ENCODE peak calls at places on chromosomes 7 and 10, in six cellular contexts. One of them, this sample, is unnamed.

GRCh38 chr7:5375925-5376324 is 47.7 kb downstream of the TNRC18 start:
- DNase-seq in skeletal muscle cell: no peak
- DNase-seq in HTR-8/SVneo: no peak
- DNase-seq in left cardiac atrium: no peak
- DNase-seq in type B pancreatic cell: no peak
- DNase-seq in A172: no peak
- DNase-seq in this sample: no peak

GRCh38 chr7:77353407-77353721 is 62.8 kb downstream of the GSAP start:
- DNase-seq in skeletal muscle cell: no peak
- DNase-seq in HTR-8/SVneo: no peak
- DNase-seq in left cardiac atrium: no peak
- DNase-seq in type B pancreatic cell: no peak
- DNase-seq in A172: no peak
- DNase-seq in this sample: no peak

GRCh38 chr10:77530011-77530410 is 107.6 kb downstream of the KCNMA1 start:
- DNase-seq in skeletal muscle cell: no peak
- DNase-seq in HTR-8/SVneo: no peak
- DNase-seq in left cardiac atrium: no peak
- DNase-seq in type B pancreatic cell: no peak
- DNase-seq in A172: no peak
- DNase-seq in this sample: no peak

GRCh38 chr7:46772740-46773139 is 809.2 kb downstream of the TNS3 start:
- DNase-seq in skeletal muscle cell: peak
- DNase-seq in HTR-8/SVneo: no peak
- DNase-seq in left cardiac atrium: no peak
- DNase-seq in type B pancreatic cell: no peak
- DNase-seq in A172: no peak
- DNase-seq in this sample: no peak

GRCh38 chr10:70130878-70131559 is 1.6 kb downstream of the AIFM2 start:
- DNase-seq in skeletal muscle cell: peak
- DNase-seq in HTR-8/SVneo: no peak
- DNase-seq in left cardiac atrium: no peak
- DNase-seq in type B pancreatic cell: no peak
- DNase-seq in A172: peak
- DNase-seq in this sample: peak

GRCh38 chr7:64300641-64301405 is 12.9 kb upstream of the ZNF736 start:
- DNase-seq in skeletal muscle cell: no peak
- DNase-seq in HTR-8/SVneo: no peak
- DNase-seq in left cardiac atrium: no peak
- DNase-seq in type B pancreatic cell: peak
- DNase-seq in A172: no peak
- DNase-seq in this sample: no peak

GRCh38 chr10:83332695-83333094 is 806.6 kb upstream of the GHITM start:
- DNase-seq in skeletal muscle cell: no peak
- DNase-seq in HTR-8/SVneo: no peak
- DNase-seq in left cardiac atrium: no peak
- DNase-seq in type B pancreatic cell: no peak
- DNase-seq in A172: peak
- DNase-seq in this sample: no peak

GRCh38 chr10:83943920-83944319 is 195.4 kb upstream of the GHITM start:
- DNase-seq in skeletal muscle cell: no peak
- DNase-seq in HTR-8/SVneo: no peak
- DNase-seq in left cardiac atrium: no peak
- DNase-seq in type B pancreatic cell: no peak
- DNase-seq in A172: no peak
- DNase-seq in this sample: no peak

GRCh38 chr7:25860882-25861228 is 291.1 kb upstream of the NFE2L3 start:
- DNase-seq in skeletal muscle cell: no peak
- DNase-seq in HTR-8/SVneo: no peak
- DNase-seq in left cardiac atrium: no peak
- DNase-seq in type B pancreatic cell: no peak
- DNase-seq in A172: no peak
- DNase-seq in this sample: no peak

GRCh38 chr10:13711281-13711680 is 124.5 kb downstream of the PRPF18 start:
- DNase-seq in skeletal muscle cell: no peak
- DNase-seq in HTR-8/SVneo: no peak
- DNase-seq in left cardiac atrium: no peak
- DNase-seq in type B pancreatic cell: no peak
- DNase-seq in A172: no peak
- DNase-seq in this sample: no peak

GRCh38 chr10:683448-684071 is 5.9 kb downstream of the DIP2C start:
- DNase-seq in skeletal muscle cell: peak
- DNase-seq in HTR-8/SVneo: peak
- DNase-seq in left cardiac atrium: no peak
- DNase-seq in type B pancreatic cell: no peak
- DNase-seq in A172: peak
- DNase-seq in this sample: no peak

GRCh38 chr7:30315589-30315988 is 31.2 kb downstream of the ZNRF2 start:
- DNase-seq in skeletal muscle cell: no peak
- DNase-seq in HTR-8/SVneo: no peak
- DNase-seq in left cardiac atrium: no peak
- DNase-seq in type B pancreatic cell: no peak
- DNase-seq in A172: no peak
- DNase-seq in this sample: no peak

GRCh38 chr10:91034494-91035157 is 113.7 kb upstream of the ANKRD1 start:
- DNase-seq in skeletal muscle cell: peak
- DNase-seq in HTR-8/SVneo: peak
- DNase-seq in left cardiac atrium: peak
- DNase-seq in type B pancreatic cell: no peak
- DNase-seq in A172: peak
- DNase-seq in this sample: peak

GRCh38 chr7:3214090-3214413 is 87.0 kb upstream of the SDK1 start:
- DNase-seq in skeletal muscle cell: no peak
- DNase-seq in HTR-8/SVneo: no peak
- DNase-seq in left cardiac atrium: no peak
- DNase-seq in type B pancreatic cell: no peak
- DNase-seq in A172: no peak
- DNase-seq in this sample: no peak